ENCODE peak calls at places on chromosomes 3 and 15, in four cellular contexts. N is HepG2, W is K562, D is GM12878. G is an unnamed sample.

GRCh38 chr15:99073008-99073714 is 31.7 kb upstream of the SYNM start:
- DNase-seq in W (no peak), D (peak; percentile 51), N (no peak), G (no peak)

GRCh38 chr3:187999821-188000220 is 154.1 kb upstream of the LPP start:
- DNase-seq in D (no peak), W (no peak), N (no peak), G (no peak)

GRCh38 chr3:129686941-129687340 is 80.5 kb upstream of the PLXND1 start:
- DNase-seq in N (peak; percentile 83), W (peak; percentile 12), D (no peak), G (peak; percentile 59)

GRCh38 chr3:121592856-121593702 is at the start of gene FBXO40:
- DNase-seq in W (no peak), D (no peak), N (no peak), G (no peak)

GRCh38 chr3:63092545-63092944 is 185.6 kb upstream of the SYNPR start:
- DNase-seq in N (no peak), D (no peak), W (no peak), G (no peak)

GRCh38 chr15:31801152-31801551 is 229.2 kb upstream of the CHRNA7 start:
- DNase-seq in W (no peak), N (no peak), D (no peak), G (no peak)

GRCh38 chr3:18223591-18224338 is 201.4 kb downstream of the SATB1 start:
- DNase-seq in N (no peak), D (peak; percentile 55), W (no peak), G (no peak)

GRCh38 chr15:63071288-63071909 is 28.9 kb downstream of the TPM1 start:
- DNase-seq in N (no peak), W (no peak), D (no peak), G (no peak)

GRCh38 chr3:174531262-174531982 is 327.7 kb upstream of the NAALADL2 start:
- DNase-seq in W (no peak), D (no peak), N (no peak), G (no peak)

GRCh38 chr3:81726132-81726531 is 35.3 kb downstream of the GBE1 start:
- DNase-seq in D (no peak), W (no peak), N (no peak), G (no peak)

GRCh38 chr3:88795502-88795901 is 311.9 kb upstream of the EPHA3 start:
- DNase-seq in W (no peak), N (no peak), D (no peak), G (no peak)

GRCh38 chr15:42091753-42092665 is 2.4 kb downstream of the PLA2G4D start:
- DNase-seq in D (no peak), N (peak; percentile 72), W (no peak), G (no peak)

GRCh38 chr3:100796556-100796955 is 87.3 kb downstream of the TFG start:
- DNase-seq in W (no peak), N (no peak), D (peak; percentile 12), G (peak; percentile 14)

GRCh38 chr3:69510481-69511031 is 124.7 kb upstream of the FRMD4B start:
- DNase-seq in W (no peak), N (no peak), D (no peak), G (no peak)

GRCh38 chr15:60580650-60581415 is 101.9 kb upstream of the ICE2 start:
- DNase-seq in D (no peak), W (no peak), N (peak; percentile 72), G (no peak)

GRCh38 chr15:44427756-44428724 is 611 bp downstream of the CTDSPL2 start:
- DNase-seq in W (no peak), N (peak; percentile 62), D (no peak), G (peak; percentile 28)

GRCh38 chr3:8975081-8976020 is 12.1 kb upstream of the RAD18 start:
- DNase-seq in N (no peak), W (no peak), D (no peak), G (no peak)

GRCh38 chr15:72342385-72342784 is 22.4 kb upstream of the CELF6 start:
- DNase-seq in W (no peak), N (peak; percentile 33), D (no peak), G (no peak)

GRCh38 chr3:135473449-135473848 is 492.1 kb upstream of the PPP2R3A start:
- DNase-seq in W (no peak), D (no peak), N (no peak), G (no peak)

GRCh38 chr15:93895976-93896770 is 335.2 kb upstream of the MCTP2 start:
- DNase-seq in D (no peak), N (no peak), W (no peak), G (no peak)

GRCh38 chr15:68819451-68820204 is 1.1 kb downstream of the ANP32A start:
- DNase-seq in W (no peak), N (peak; percentile 24), D (no peak), G (peak; percentile 60)

GRCh38 chr3:140585828-140586227 is 92.0 kb upstream of the TRIM42 start:
- DNase-seq in D (no peak), N (no peak), W (no peak), G (no peak)

GRCh38 chr15:89888214-89888804 is 5.5 kb downstream of the AP3S2 start:
- DNase-seq in N (peak; percentile 56), D (no peak), W (no peak), G (peak; percentile 44)

GRCh38 chr3:111690242-111690641 is 95.1 kb upstream of the ZBED2 start:
- DNase-seq in D (no peak), N (no peak), W (no peak), G (no peak)
- TF ChIP-seq BHLHE40 in D (no peak), N (no peak), W (no peak), G (no peak)

DNA sequence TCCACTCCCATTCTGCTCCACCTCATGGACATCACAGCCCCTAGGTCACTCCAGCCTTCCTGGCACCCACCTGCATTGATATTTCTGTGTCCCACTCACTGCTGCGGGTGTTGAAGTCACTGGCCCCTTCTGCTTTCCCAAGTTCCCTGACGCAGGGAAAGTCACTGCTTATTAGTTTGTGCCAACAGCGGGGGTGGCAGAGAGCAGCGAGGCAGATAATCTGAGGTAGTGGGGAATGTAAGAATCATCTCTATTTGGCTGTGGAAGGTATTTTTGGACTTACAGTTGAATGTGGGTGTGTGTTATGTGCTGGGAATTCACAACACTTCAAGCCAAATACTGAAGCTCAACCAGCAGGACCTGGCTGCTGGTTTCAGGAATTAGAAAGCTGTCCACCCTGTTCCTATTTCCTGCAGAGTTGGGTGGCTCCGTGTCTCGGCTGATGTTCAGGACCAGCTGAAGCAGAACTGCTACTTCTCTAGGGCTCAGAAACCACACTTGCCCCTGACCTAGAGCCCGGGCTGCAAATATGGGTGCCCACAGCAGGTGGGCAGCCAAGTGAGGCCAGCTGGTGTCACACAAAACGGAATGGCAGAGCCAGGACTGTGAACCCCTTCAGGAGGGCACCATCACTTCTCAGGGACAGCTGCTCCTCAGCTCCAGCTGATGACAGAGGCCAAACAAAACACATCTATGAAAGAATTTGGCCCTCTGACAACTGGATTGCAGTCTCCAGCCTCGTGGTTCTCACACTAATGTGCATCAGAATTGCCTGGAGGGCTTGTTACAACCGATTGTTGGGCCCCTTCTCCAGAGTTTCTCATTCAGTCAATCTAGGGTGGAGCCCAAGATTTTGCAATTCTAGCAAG is 57.7 kb downstream of the SEMA5B start:
- DNase-seq in W (no peak), N (no peak), D (no peak), G (no peak)
- TF ChIP-seq JUNB in W (no peak), N (no peak), D (no peak), G (no peak)

GRCh38 chr3:55770077-55770476 is 283.0 kb upstream of the WNT5A start:
- DNase-seq in N (no peak), D (no peak), W (no peak), G (peak; percentile 0)

GRCh38 chr3:55771503-55771902 is 284.4 kb upstream of the WNT5A start:
- DNase-seq in D (no peak), W (no peak), N (no peak), G (no peak)

GRCh38 chr3:55780913-55781312 is 293.8 kb upstream of the WNT5A start:
- DNase-seq in W (no peak), N (no peak), D (no peak), G (no peak)

GRCh38 chr3:55779543-55779942 is 292.4 kb upstream of the WNT5A start:
- DNase-seq in N (no peak), W (no peak), D (no peak), G (no peak)

GRCh38 chr3:55775366-55775765 is 288.3 kb upstream of the WNT5A start:
- DNase-seq in D (no peak), W (no peak), N (no peak), G (no peak)
- TF ChIP-seq REST in D (no peak), W (no peak), N (no peak), G (no peak)

GRCh38 chr3:33355611-33356010 is 78.4 kb downstream of the FBXL2 start:
- DNase-seq in W (peak; percentile 27), D (no peak), N (no peak), G (peak; percentile 36)
- TF ChIP-seq BHLHE40 in W (no peak), D (no peak), N (no peak), G (no peak)

GRCh38 chr15:35671981-35672380 is 126.0 kb upstream of the DPH6 start:
- DNase-seq in D (no peak), N (no peak), W (no peak), G (no peak)

GRCh38 chr15:35673093-35673573 is 127.2 kb upstream of the DPH6 start:
- DNase-seq in D (no peak), N (peak; percentile 39), W (peak; percentile 44), G (no peak)

GRCh38 chr15:35671197-35671596 is 125.2 kb upstream of the DPH6 start:
- DNase-seq in W (no peak), N (no peak), D (no peak), G (no peak)

GRCh38 chr15:35678774-35679173 is 132.8 kb upstream of the DPH6 start:
- DNase-seq in W (no peak), D (no peak), N (no peak), G (no peak)

DNA sequence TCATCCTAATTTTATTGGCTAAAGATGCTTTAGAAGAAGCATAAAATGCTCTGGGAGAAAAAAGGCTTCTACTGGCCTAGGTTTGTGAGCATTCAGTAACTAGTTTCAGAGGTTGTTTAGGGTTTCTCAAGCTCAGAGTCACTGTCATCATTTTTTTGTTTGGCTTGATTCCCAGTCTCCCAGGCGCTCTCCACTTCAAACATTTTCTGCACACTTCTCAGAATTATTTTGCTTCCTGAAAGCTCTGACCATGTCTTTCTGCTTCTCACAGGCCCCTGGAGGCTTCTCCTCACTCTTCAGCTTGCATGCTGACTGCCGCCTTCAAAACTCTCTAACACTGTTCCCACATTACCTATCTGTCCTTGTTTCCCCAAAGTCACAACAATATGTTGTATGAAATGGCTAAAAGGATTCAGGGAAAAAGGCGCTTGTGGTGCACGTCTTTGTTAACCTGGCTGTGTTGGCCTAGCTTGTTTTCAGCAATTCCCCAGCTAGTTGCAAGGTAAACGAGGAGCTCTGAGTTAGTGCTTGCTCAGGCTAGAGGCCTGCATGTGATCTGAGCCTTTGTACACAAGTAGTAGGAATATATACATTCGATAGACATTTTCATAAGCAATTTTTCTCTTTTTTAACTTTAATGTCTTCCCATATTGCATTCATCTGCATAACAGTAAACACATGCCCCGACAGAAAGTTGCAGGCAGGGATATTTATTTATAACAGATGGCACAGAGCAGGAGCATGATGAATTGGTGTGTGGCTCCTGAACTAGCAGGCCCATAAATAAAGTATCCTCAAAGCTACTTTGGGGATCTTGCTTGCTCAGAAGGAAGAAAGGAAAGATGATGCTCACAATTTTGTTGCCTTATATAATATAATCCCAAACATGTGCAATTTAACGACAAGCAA is 129.2 kb upstream of the DPH6 start:
- DNase-seq in W (no peak), N (no peak), D (peak; percentile 12), G (no peak)
- TF ChIP-seq JUNB in W (no peak), N (no peak), D (no peak), G (no peak)

GRCh38 chr15:84981054-84981710 is 474 bp upstream of the PDE8A start:
- DNase-seq in D (peak; percentile 87), W (peak; percentile 96), N (peak; percentile 89), G (peak; percentile 99)
- TF ChIP-seq REST in D (no peak), W (no peak), N (no peak), G (peak; percentile 62)